ENCODE peak calls at places on chromosomes 6 and 20, in five cellular contexts. V is endothelial cell of umbilical vein, E is astrocyte, P is A549, C is PC-9. J is an unnamed sample.
A peak's percentile ranks its signal among the peaks of the same experiment; 100 is the strongest.

GRCh38 chr20:32804817-32805216 is 14.9 kb upstream of the MAPRE1 start:
- DNase-seq in P (no peak), C (no peak), E (no peak), V (no peak), J (no peak)

GRCh38 chr6:154754152-154754551 is 20.9 kb downstream of the SCAF8 start:
- DNase-seq in V (peak; percentile 55), C (no peak), E (peak; percentile 76), P (no peak), J (peak; percentile 52)

GRCh38 chr6:21828689-21829088 is 235.1 kb downstream of the SOX4 start:
- DNase-seq in C (no peak), P (no peak), E (no peak), V (no peak), J (no peak)

GRCh38 chr6:165959627-165960026 is 208.0 kb downstream of the TBXT start:
- DNase-seq in C (no peak), E (no peak), V (no peak), P (no peak), J (no peak)

GRCh38 chr6:53679446-53679933 is 13.9 kb upstream of the KLHL31 start:
- DNase-seq in V (peak; percentile 33), P (peak; percentile 60), E (peak; percentile 30), C (peak; percentile 5), J (peak; percentile 73)

GRCh38 chr20:49281059-49281912 is 3.4 kb upstream of the ZNFX1 start:
- DNase-seq in V (peak; percentile 75), C (peak; percentile 24), E (peak; percentile 39), P (peak; percentile 86), J (peak; percentile 31)

GRCh38 chr6:94953867-94954631 is 623.3 kb upstream of the MANEA start:
- DNase-seq in E (no peak), C (no peak), P (no peak), V (no peak), J (no peak)

GRCh38 chr6:170039156-170040114 is 251.4 kb downstream of the DLL1 start:
- DNase-seq in E (no peak), V (no peak), C (no peak), P (no peak), J (no peak)

GRCh38 chr6:169250660-169251059 is 3.0 kb downstream of the THBS2 start:
- DNase-seq in E (peak; percentile 87), V (no peak), P (peak; percentile 16), C (no peak), J (peak; percentile 96)

GRCh38 chr6:1096967-1097765 is 214.7 kb upstream of the FOXQ1 start:
- DNase-seq in P (no peak), E (no peak), C (no peak), V (no peak), J (no peak)

GRCh38 chr6:20253021-20253420 is 40.8 kb upstream of the MBOAT1 start:
- DNase-seq in V (no peak), P (no peak), C (no peak), E (no peak), J (no peak)

GRCh38 chr6:4637691-4638433 is 138.3 kb upstream of the CDYL start:
- DNase-seq in V (peak; percentile 72), E (peak; percentile 79), C (no peak), P (peak; percentile 10), J (peak; percentile 86)

DNA sequence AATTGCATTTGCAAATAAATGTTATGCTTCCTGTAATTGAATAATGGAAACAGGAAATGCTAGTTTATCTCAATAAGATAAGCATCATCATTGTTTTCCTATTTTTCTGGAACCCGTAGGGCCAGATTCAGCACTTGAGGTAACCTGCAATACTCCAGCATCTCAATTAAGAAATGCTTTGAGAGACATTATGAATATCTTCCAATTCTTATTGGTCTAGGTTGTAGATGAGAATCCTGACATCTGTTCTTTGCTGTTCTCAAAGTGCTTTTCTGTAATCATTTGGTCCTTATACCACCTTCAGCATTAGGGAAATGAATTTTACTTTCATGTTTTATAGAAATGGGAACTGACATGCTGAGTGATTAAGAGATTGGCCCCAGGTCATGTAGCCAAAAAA is 428.3 kb downstream of the CBLN4 start:
- DNase-seq in E (no peak), V (no peak), C (no peak), P (no peak), J (no peak)
- H3K9me3 ChIP-seq in E (no peaks in the 10 kb centered on the region), V (peaks cover 4% of the 10 kb centered on the region), C (no peaks in the 10 kb centered on the region), P (no peaks in the 10 kb centered on the region), J (no peaks in the 10 kb centered on the region)

DNA sequence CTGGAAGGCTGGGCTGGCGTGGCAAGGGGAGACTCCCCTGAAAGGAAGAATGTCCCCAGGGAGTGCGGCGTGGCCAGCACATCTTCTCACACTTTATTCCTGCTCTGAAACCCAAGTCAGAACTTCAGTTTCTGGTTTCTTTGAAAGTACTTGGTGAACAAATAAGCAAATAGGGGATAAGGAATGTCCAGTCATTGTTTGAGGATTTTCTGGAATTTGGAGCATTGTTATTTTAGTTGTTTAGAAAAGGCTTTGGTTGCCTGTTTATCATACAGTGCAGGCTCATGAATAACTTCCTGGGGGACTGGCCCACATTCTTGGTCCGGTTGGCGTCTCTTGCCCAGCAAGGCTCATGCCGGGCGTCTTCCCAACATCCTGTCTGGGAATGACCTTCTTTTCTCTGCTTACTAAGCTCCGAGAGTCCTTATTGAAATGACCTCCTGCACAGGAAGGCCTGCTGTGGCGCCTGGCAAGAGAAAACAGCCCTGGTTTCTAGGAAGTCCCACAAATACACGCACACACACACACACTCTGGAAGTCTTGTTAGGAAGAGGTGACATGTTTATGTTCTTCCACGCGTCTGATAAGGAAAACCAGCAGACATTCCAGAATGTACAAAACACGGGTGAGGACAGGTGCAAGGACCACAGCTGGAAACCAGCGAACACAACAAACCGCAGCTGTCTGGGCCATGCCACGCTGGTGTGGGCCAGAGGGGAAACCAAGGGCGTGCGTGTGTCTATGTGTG is 71.9 kb downstream of the TMEM170B start:
- DNase-seq in E (peak; percentile 96), V (peak; percentile 99), P (peak; percentile 89), C (peak; percentile 77), J (peak; percentile 96)
- H3K4me2 ChIP-seq in E (peak overlapping the region; percentile 69), V (peak overlapping the region; percentile 96), P (peak overlapping the region; percentile 64), C (no peak overlapping the region), J (peak overlapping the region; percentile 46)

GRCh38 chr6:133359256-133359655 is 118.1 kb downstream of the EYA4 start:
- DNase-seq in P (no peak), C (no peak), V (no peak), E (peak; percentile 25), J (no peak)

GRCh38 chr6:133358598-133358997 is 117.4 kb downstream of the EYA4 start:
- DNase-seq in V (no peak), E (no peak), C (no peak), P (no peak), J (no peak)

GRCh38 chr6:133362813-133363212 is 121.7 kb downstream of the EYA4 start:
- DNase-seq in P (no peak), V (no peak), E (no peak), C (no peak), J (no peak)

GRCh38 chr6:133359760-133360159 is 118.6 kb downstream of the EYA4 start:
- DNase-seq in V (no peak), C (no peak), E (no peak), P (no peak), J (no peak)

DNA sequence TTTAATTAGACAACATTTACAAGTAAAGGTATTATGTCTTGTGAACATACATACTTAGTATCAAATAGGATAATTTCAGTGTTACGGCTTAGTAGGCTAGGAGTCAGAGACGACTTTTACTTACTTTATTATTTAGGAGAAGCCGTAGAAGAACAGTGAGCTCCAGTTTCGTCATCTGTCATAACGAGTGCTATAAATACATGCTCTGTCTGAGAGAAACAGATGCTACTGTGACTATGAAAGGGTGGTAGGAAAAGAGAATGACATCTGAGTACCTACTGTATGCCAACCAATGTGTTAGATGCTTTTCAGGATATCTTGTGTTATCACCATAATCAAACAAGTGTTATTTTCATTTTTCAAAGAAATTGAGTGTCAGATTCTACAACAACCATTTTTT is 119.0 kb downstream of the EYA4 start:
- DNase-seq in P (no peak), E (no peak), V (no peak), C (no peak), J (no peak)
- H3K9me3 ChIP-seq in P (no peaks in the 10 kb centered on the region), E (no peaks in the 10 kb centered on the region), V (no peaks in the 10 kb centered on the region), C (no peaks in the 10 kb centered on the region), J (no peaks in the 10 kb centered on the region)

GRCh38 chr6:167291623-167292300 is 647 bp downstream of the UNC93A start:
- DNase-seq in V (no peak), P (no peak), E (no peak), C (no peak), J (no peak)

GRCh38 chr6:167285077-167285770 is 5.9 kb upstream of the UNC93A start:
- DNase-seq in P (no peak), V (no peak), E (no peak), C (no peak), J (no peak)

GRCh38 chr6:167292301-167293087 is 1.4 kb downstream of the UNC93A start:
- DNase-seq in C (no peak), V (no peak), P (no peak), E (no peak), J (no peak)

GRCh38 chr6:167290786-167291622 is at the start of gene UNC93A:
- DNase-seq in E (no peak), V (no peak), C (no peak), P (no peak), J (no peak)

GRCh38 chr6:167287513-167288048 is 3.5 kb upstream of the UNC93A start:
- DNase-seq in P (no peak), V (no peak), E (no peak), C (no peak), J (no peak)
- H3K4me2 ChIP-seq in P (no peak overlapping the region), V (no peak overlapping the region), E (no peak overlapping the region), C (no peak overlapping the region), J (no peak overlapping the region)

GRCh38 chr20:45735988-45736387 is 13.8 kb downstream of the SPINT4 start:
- DNase-seq in P (no peak), C (no peak), E (no peak), V (no peak), J (no peak)
- H3K9me3 ChIP-seq in P (peaks cover 6% of the 10 kb centered on the region), C (no peaks in the 10 kb centered on the region), E (no peaks in the 10 kb centered on the region), V (no peaks in the 10 kb centered on the region), J (no peaks in the 10 kb centered on the region)

DNA sequence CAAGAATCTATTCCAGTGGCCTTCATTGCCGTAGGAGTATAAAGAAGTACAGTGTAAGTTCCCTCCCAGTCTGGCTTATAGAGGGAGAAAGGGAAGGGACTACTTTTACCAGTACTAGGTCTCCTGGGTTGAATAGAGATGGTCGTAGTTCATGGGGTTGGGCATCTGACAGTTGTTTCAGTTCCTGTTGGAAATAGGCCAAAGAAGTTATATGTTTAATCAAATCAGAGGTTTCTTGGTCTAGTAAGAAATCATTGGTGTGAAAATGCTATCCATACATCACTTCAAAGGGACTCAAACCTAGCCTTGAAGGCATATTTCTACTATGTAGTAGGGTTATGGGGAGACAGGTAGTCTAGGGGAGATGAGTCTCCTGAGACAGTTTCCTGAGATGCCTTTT is 45.6 kb upstream of the MAN1A1 start:
- DNase-seq in C (no peak), P (no peak), E (no peak), V (no peak), J (no peak)
- H3K4me2 ChIP-seq in C (no peak overlapping the region), P (no peak overlapping the region), E (no peak overlapping the region), V (no peak overlapping the region), J (no peak overlapping the region)

GRCh38 chr6:88031550-88031949 is 16.1 kb upstream of the SPACA1 start:
- DNase-seq in E (no peak), P (peak; percentile 5), C (no peak), V (no peak), J (no peak)
- H3K9me3 ChIP-seq in E (peaks cover 2% of the 10 kb centered on the region), P (peaks cover 11% of the 10 kb centered on the region), C (no peaks in the 10 kb centered on the region), V (no peaks in the 10 kb centered on the region), J (no peaks in the 10 kb centered on the region)